ENCODE peak calls at places on chromosomes 1 and 21, in eight cellular contexts. G, O, M, E, Q, Z, K and S are unnamed samples.

GRCh38 chr1:224433671-224434446 is 738 bp downstream of the WDR26 start:
- DNase-seq in G (peak; percentile 10), O (peak; percentile 21), M (peak; percentile 35), E (no peak), Q (peak; percentile 75), Z (peak; percentile 69), K (no peak), S (peak; percentile 37)

GRCh38 chr1:167116174-167116573 is 22.3 kb downstream of the STYXL2 start:
- DNase-seq in G (no peak), O (no peak), M (no peak), E (no peak), Q (no peak), Z (no peak), K (no peak), S (no peak)

GRCh38 chr1:26239936-26240335 is 5.9 kb downstream of the CEP85 start:
- DNase-seq in G (no peak), O (peak; percentile 36), M (no peak), E (peak; percentile 76), Q (no peak), Z (no peak), K (no peak), S (no peak)

GRCh38 chr1:208997726-208998312 is 585.7 kb upstream of the CAMK1G start:
- DNase-seq in G (no peak), O (peak; percentile 60), M (no peak), E (peak; percentile 75), Q (no peak), Z (peak; percentile 11), K (no peak), S (no peak)

GRCh38 chr1:196454792-196455191 is 153.4 kb downstream of the KCNT2 start:
- DNase-seq in G (no peak), O (no peak), M (no peak), E (no peak), Q (no peak), Z (no peak), K (no peak), S (no peak)

GRCh38 chr1:8428441-8428840 is 110.5 kb downstream of the SLC45A1 start:
- DNase-seq in G (no peak), O (no peak), M (no peak), E (no peak), Q (no peak), Z (no peak), K (no peak), S (no peak)

GRCh38 chr1:20279507-20279906 is 11.2 kb upstream of the VWA5B1 start:
- DNase-seq in G (no peak), O (peak; percentile 75), M (no peak), E (peak; percentile 54), Q (no peak), Z (peak; percentile 79), K (peak; percentile 27), S (peak; percentile 12)

GRCh38 chr1:76576876-76577817 is 290.1 kb upstream of the ST6GALNAC5 start:
- DNase-seq in G (no peak), O (no peak), M (no peak), E (no peak), Q (no peak), Z (peak; percentile 29), K (no peak), S (peak; percentile 26)

GRCh38 chr1:108896160-108897150 is 19.7 kb downstream of the GPSM2 start:
- DNase-seq in G (no peak), O (peak; percentile 22), M (no peak), E (peak; percentile 54), Q (no peak), Z (peak; percentile 7), K (no peak), S (no peak)

GRCh38 chr1:103267893-103268292 is 159.6 kb upstream of the COL11A1 start:
- DNase-seq in G (no peak), O (no peak), M (no peak), E (no peak), Q (no peak), Z (no peak), K (no peak), S (no peak)

GRCh38 chr1:24853656-24854055 is 76.4 kb downstream of the RUNX3 start:
- DNase-seq in G (no peak), O (no peak), M (no peak), E (no peak), Q (no peak), Z (peak; percentile 53), K (no peak), S (no peak)

GRCh38 chr1:44484155-44484688 is 79.2 kb downstream of the RNF220 start:
- DNase-seq in G (no peak), O (no peak), M (peak; percentile 6), E (no peak), Q (no peak), Z (peak; percentile 11), K (no peak), S (no peak)

GRCh38 chr1:204493882-204494280 is 724 bp downstream of the PIK3C2B start:
- DNase-seq in G (no peak), O (no peak), M (peak; percentile 64), E (no peak), Q (no peak), Z (peak; percentile 83), K (no peak), S (peak; percentile 83)

GRCh38 chr1:43754892-43755291 is 47.6 kb downstream of the ST3GAL3 start:
- DNase-seq in G (no peak), O (no peak), M (no peak), E (no peak), Q (no peak), Z (no peak), K (no peak), S (no peak)

GRCh38 chr1:158037876-158038359 is 44.5 kb downstream of the KIRREL1 start:
- DNase-seq in G (no peak), O (peak; percentile 53), M (no peak), E (peak; percentile 74), Q (no peak), Z (peak; percentile 49), K (no peak), S (no peak)

GRCh38 chr1:11273595-11274234 is 717 bp downstream of the UBIAD1 start:
- DNase-seq in G (no peak), O (no peak), M (no peak), E (no peak), Q (no peak), Z (no peak), K (no peak), S (no peak)

GRCh38 chr21:26964379-26964778 is 2.5 kb downstream of the ADAMTS5 start:
- DNase-seq in G (no peak), O (peak; percentile 75), M (no peak), E (peak; percentile 91), Q (peak; percentile 68), Z (peak; percentile 89), K (peak; percentile 78), S (no peak)

GRCh38 chr21:23217597-23217996 is 2219.4 kb downstream of the NCAM2 start:
- DNase-seq in G (no peak), O (no peak), M (no peak), E (no peak), Q (no peak), Z (no peak), K (no peak), S (no peak)

GRCh38 chr1:211632808-211633522 is 42.5 kb downstream of the NEK2 start:
- DNase-seq in G (no peak), O (peak; percentile 79), M (no peak), E (peak; percentile 60), Q (no peak), Z (no peak), K (peak; percentile 83), S (no peak)

GRCh38 chr1:229756666-229757065 is 130.6 kb downstream of the URB2 start:
- DNase-seq in G (no peak), O (peak; percentile 64), M (no peak), E (peak; percentile 31), Q (no peak), Z (peak; percentile 8), K (peak; percentile 21), S (no peak)

GRCh38 chr1:210747890-210748289 is 386.1 kb downstream of the KCNH1 start:
- DNase-seq in G (no peak), O (no peak), M (no peak), E (no peak), Q (no peak), Z (peak; percentile 5), K (no peak), S (no peak)

GRCh38 chr1:177909416-177909815 is 60.4 kb downstream of the SEC16B start:
- DNase-seq in G (no peak), O (no peak), M (no peak), E (no peak), Q (no peak), Z (no peak), K (no peak), S (no peak)

GRCh38 chr1:158285756-158286241 is 3.9 kb upstream of the CD1C start:
- DNase-seq in G (no peak), O (no peak), M (peak; percentile 26), E (no peak), Q (peak; percentile 62), Z (peak; percentile 8), K (no peak), S (no peak)

GRCh38 chr21:34730194-34730593 is 61.4 kb downstream of the CLIC6 start:
- DNase-seq in G (no peak), O (no peak), M (no peak), E (no peak), Q (no peak), Z (no peak), K (no peak), S (no peak)